ENCODE peak calls at places on chromosomes 4 and X, in eight cellular contexts. P, V, H, K, C, I, Y and R are unnamed samples.
A peak's percentile ranks its signal among the peaks of the same experiment; 100 is the strongest.

GRCh38 chr4:140450352-140450751 is 22.9 kb upstream of the CLGN start:
- DNase-seq in H (no peak), Y (no peak), I (no peak), P (no peak), V (no peak), K (no peak), C (no peak), R (no peak)

GRCh38 chr4:77384094-77384493 is 221.5 kb upstream of the CXCL13 start:
- DNase-seq in C (no peak), P (no peak), Y (no peak), H (no peak), V (no peak), I (no peak), K (no peak), R (no peak)

GRCh38 chr4:176360446-176360845 is 40.7 kb downstream of the SPCS3 start:
- DNase-seq in P (no peak), K (no peak), V (no peak), Y (no peak), I (no peak), C (no peak), H (no peak), R (no peak)

GRCh38 chrX:57156397-57157049 is 19.3 kb upstream of the SPIN2A start:
- DNase-seq in P (peak; percentile 49), I (peak; percentile 40), H (no peak), Y (peak; percentile 57), V (peak; percentile 25), C (peak; percentile 28), K (no peak), R (no peak)

GRCh38 chr4:88599298-88599697 is 7.0 kb downstream of the HERC3 start:
- DNase-seq in C (no peak), H (no peak), K (no peak), P (no peak), V (no peak), Y (no peak), I (peak; percentile 17), R (no peak)

GRCh38 chr4:71855944-71856343 is 72.1 kb upstream of the GC start:
- DNase-seq in Y (no peak), H (no peak), K (no peak), C (no peak), I (no peak), V (no peak), P (no peak), R (no peak)

GRCh38 chr4:78032446-78032845 is 24.7 kb upstream of the FRAS1 start:
- DNase-seq in K (peak; percentile 34), Y (no peak), I (no peak), P (no peak), V (no peak), C (no peak), H (no peak), R (no peak)

GRCh38 chr4:98728433-98728832 is 70.0 kb upstream of the TSPAN5 start:
- DNase-seq in C (no peak), P (peak; percentile 95), V (peak; percentile 48), H (no peak), I (peak; percentile 70), K (peak; percentile 37), Y (no peak), R (peak; percentile 86)

GRCh38 chr4:114941522-114941921 is 171.9 kb downstream of the NDST4 start:
- DNase-seq in H (no peak), K (no peak), I (no peak), P (no peak), V (no peak), Y (no peak), C (no peak), R (no peak)

GRCh38 chr4:6115746-6116586 is 84.4 kb downstream of the JAKMIP1 start:
- DNase-seq in V (no peak), K (no peak), H (no peak), C (no peak), Y (no peak), P (no peak), I (no peak), R (no peak)

GRCh38 chr4:185880571-185880970 is 68.6 kb upstream of the SORBS2 start:
- DNase-seq in C (no peak), Y (no peak), H (no peak), I (no peak), K (no peak), V (no peak), P (no peak), R (no peak)

GRCh38 chr4:6470502-6471302 is 1.7 kb downstream of the PPP2R2C start:
- DNase-seq in V (no peak), P (no peak), H (no peak), C (peak; percentile 33), K (peak; percentile 85), Y (peak; percentile 26), I (no peak), R (no peak)

GRCh38 chr4:140057693-140058092 is 96.3 kb downstream of the MAML3 start:
- DNase-seq in K (no peak), H (no peak), C (no peak), Y (no peak), I (no peak), P (no peak), V (no peak), R (no peak)

GRCh38 chr4:7771056-7771455 is 168.6 kb downstream of the AFAP1 start:
- DNase-seq in P (no peak), K (no peak), Y (no peak), C (no peak), H (no peak), V (no peak), I (no peak), R (no peak)

GRCh38 chr4:181225616-181226261 is 1017.5 kb upstream of the TENM3 start:
- DNase-seq in V (no peak), H (no peak), Y (no peak), P (no peak), I (no peak), K (no peak), C (no peak), R (no peak)

GRCh38 chrX:154727418-154728323 is 23.2 kb downstream of the GAB3 start:
- DNase-seq in V (no peak), P (no peak), H (peak; percentile 64), Y (no peak), C (peak; percentile 60), I (peak; percentile 73), K (no peak), R (no peak)

GRCh38 chrX:14026121-14026520 is 3.6 kb downstream of the GEMIN8 start:
- DNase-seq in V (no peak), P (no peak), C (no peak), Y (no peak), H (no peak), I (no peak), K (no peak), R (no peak)

GRCh38 chr4:135319685-135320084 is 1118.1 kb upstream of the PABPC4L start:
- DNase-seq in C (no peak), K (no peak), P (no peak), Y (no peak), H (no peak), I (no peak), V (no peak), R (no peak)

DNA sequence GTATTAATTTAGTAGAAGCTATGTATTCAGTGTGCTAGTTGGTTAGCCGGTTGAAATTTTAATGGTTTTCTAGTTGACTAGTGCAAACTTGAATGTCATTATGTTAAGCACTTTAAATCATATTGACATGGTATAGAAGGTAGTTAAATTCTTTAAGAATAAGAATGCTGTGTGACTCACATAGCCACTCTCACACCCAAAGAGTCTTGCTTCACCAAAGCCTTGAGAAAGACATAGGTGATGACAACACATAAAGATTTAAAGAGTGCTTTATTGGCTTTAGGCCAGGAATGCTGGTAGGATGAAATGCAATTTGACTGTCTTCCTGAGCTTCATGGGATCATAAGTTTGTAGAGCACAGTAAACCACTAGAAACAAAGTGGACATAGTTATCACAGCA is 85.3 kb downstream of the DCAF8L2 start:
- DNase-seq in H (no peak), Y (no peak), C (no peak), P (peak; percentile 15), I (peak; percentile 16), K (no peak), V (no peak), R (no peak)
- H3K27ac ChIP-seq in H (no peak overlapping the region), Y (no peak overlapping the region), C (no peak overlapping the region), P (no peak overlapping the region), I (no peak overlapping the region), K (no peak overlapping the region), V (no peak overlapping the region), R (no peak overlapping the region)

GRCh38 chrX:115652221-115652620 is 91.2 kb downstream of the PLS3 start:
- DNase-seq in P (no peak), V (no peak), C (no peak), H (no peak), Y (no peak), K (no peak), I (peak; percentile 14), R (no peak)

GRCh38 chrX:115649461-115650063 is 88.6 kb downstream of the PLS3 start:
- DNase-seq in V (no peak), P (no peak), Y (no peak), I (peak; percentile 23), H (no peak), K (no peak), C (no peak), R (no peak)

GRCh38 chrX:115650449-115650848 is 89.5 kb downstream of the PLS3 start:
- DNase-seq in I (no peak), V (no peak), K (no peak), Y (no peak), H (no peak), C (no peak), P (peak; percentile 16), R (no peak)

GRCh38 chrX:115650916-115651315 is 89.9 kb downstream of the PLS3 start:
- DNase-seq in P (peak; percentile 80), K (peak; percentile 52), C (peak; percentile 22), H (no peak), Y (peak; percentile 53), V (peak; percentile 6), I (peak; percentile 38), R (no peak)
- H3K4me3 ChIP-seq in P (no peak overlapping the region), K (no peak overlapping the region), C (no peak overlapping the region), H (no peak overlapping the region), Y (no peak overlapping the region), V (no peak overlapping the region), I (no peak overlapping the region), R (no peak overlapping the region)

DNA sequence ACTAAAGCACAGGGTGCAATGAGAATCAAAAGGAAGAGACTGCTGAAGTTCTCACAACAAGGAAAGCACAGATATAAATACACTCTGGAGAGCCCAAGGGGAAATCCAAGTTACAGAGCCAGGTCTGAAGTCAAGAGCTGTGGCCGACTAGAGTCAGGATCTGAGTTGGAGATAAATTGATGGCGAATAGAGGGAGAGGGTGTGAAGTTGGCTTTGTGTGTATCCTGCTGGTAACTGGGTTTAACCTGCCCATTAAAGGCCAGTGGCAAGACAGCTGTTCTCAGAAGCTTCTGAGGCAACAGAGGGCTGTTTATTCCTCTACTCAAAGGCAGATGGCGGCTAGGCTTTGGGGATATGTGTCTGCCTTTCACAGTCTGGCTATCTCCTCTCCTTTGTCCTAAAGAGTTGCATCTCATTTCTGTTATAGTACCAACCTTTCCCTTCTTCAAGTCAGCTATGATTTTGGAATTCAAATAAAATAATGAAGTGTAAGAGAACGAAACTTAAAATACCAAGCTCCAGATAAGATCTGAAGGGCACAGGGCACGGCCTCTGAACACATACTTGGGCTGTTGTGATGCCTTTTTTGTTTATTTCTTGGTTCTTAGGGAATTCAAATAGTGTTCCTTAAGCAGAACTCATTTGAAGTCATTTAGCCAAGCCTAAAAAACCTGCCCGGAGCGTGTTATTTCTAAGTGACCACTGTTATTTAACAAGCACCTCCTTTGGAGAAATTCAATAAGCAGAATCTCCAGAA is 142.1 kb downstream of the APBB2 start:
- DNase-seq in I (no peak), C (no peak), K (no peak), V (no peak), H (no peak), P (no peak), Y (no peak), R (no peak)
- H3K27ac ChIP-seq in I (no peak overlapping the region), C (no peak overlapping the region), K (peak overlapping the region; percentile 19), V (no peak overlapping the region), H (peak overlapping the region; percentile 49), P (no peak overlapping the region), Y (no peak overlapping the region), R (no peak overlapping the region)

GRCh38 chr4:113355550-113356371 is 306.3 kb downstream of the ANK2 start:
- DNase-seq in H (peak; percentile 21), C (peak; percentile 12), V (peak; percentile 83), K (no peak), P (peak; percentile 94), Y (no peak), I (peak; percentile 94), R (peak; percentile 66)
- H3K4me3 ChIP-seq in H (no peak overlapping the region), C (no peak overlapping the region), V (no peak overlapping the region), K (no peak overlapping the region), P (peak overlapping the region; percentile 20), Y (no peak overlapping the region), I (peak overlapping the region; percentile 9), R (peak overlapping the region; percentile 65)